ENCODE peak calls at places on chromosomes 7 and 10, in six cellular contexts. One of them, this sample, is unnamed.

GRCh38 chr10:117348236-117348635 is 27.0 kb downstream of the PDZD8 start:
- DNase-seq in HAP-1: no peak
- DNase-seq in endothelial cell of umbilical vein: no peak
- DNase-seq in naive thymus-derived CD4-positive, alpha-beta T cell: no peak
- DNase-seq in psoas muscle: no peak
- DNase-seq in uterus: no peak
- DNase-seq in this sample: no peak

GRCh38 chr7:148799893-148800545 is 84.1 kb downstream of the EZH2 start:
- DNase-seq in HAP-1: no peak
- DNase-seq in endothelial cell of umbilical vein: no peak
- DNase-seq in naive thymus-derived CD4-positive, alpha-beta T cell: no peak
- DNase-seq in psoas muscle: no peak
- DNase-seq in uterus: no peak
- DNase-seq in this sample: peak; percentile 31

GRCh38 chr10:132619927-132620326 is 82.3 kb downstream of the INPP5A start:
- DNase-seq in HAP-1: no peak
- DNase-seq in endothelial cell of umbilical vein: no peak
- DNase-seq in naive thymus-derived CD4-positive, alpha-beta T cell: no peak
- DNase-seq in psoas muscle: no peak
- DNase-seq in uterus: no peak
- DNase-seq in this sample: no peak

GRCh38 chr10:100909506-100910260 is 3.1 kb upstream of the SLF2 start:
- DNase-seq in HAP-1: no peak
- DNase-seq in endothelial cell of umbilical vein: peak; percentile 40
- DNase-seq in naive thymus-derived CD4-positive, alpha-beta T cell: no peak
- DNase-seq in psoas muscle: no peak
- DNase-seq in uterus: peak; percentile 26
- DNase-seq in this sample: no peak

GRCh38 chr10:131870831-131871672 is 29.8 kb upstream of the PPP2R2D start:
- DNase-seq in HAP-1: no peak
- DNase-seq in endothelial cell of umbilical vein: no peak
- DNase-seq in naive thymus-derived CD4-positive, alpha-beta T cell: no peak
- DNase-seq in psoas muscle: no peak
- DNase-seq in uterus: no peak
- DNase-seq in this sample: no peak

GRCh38 chr7:44368885-44369284 is 43.5 kb upstream of the CAMK2B start:
- DNase-seq in HAP-1: no peak
- DNase-seq in endothelial cell of umbilical vein: no peak
- DNase-seq in naive thymus-derived CD4-positive, alpha-beta T cell: no peak
- DNase-seq in psoas muscle: no peak
- DNase-seq in uterus: no peak
- DNase-seq in this sample: no peak

GRCh38 chr10:61973923-61974322 is 72.4 kb downstream of the ARID5B start:
- DNase-seq in HAP-1: no peak
- DNase-seq in endothelial cell of umbilical vein: no peak
- DNase-seq in naive thymus-derived CD4-positive, alpha-beta T cell: no peak
- DNase-seq in psoas muscle: no peak
- DNase-seq in uterus: no peak
- DNase-seq in this sample: no peak

GRCh38 chr10:43166207-43166878 is 28.1 kb downstream of the CSGALNACT2 start:
- DNase-seq in HAP-1: no peak
- DNase-seq in endothelial cell of umbilical vein: peak; percentile 12
- DNase-seq in naive thymus-derived CD4-positive, alpha-beta T cell: no peak
- DNase-seq in psoas muscle: no peak
- DNase-seq in uterus: no peak
- DNase-seq in this sample: no peak

GRCh38 chr10:29585488-29585976 is 49.2 kb downstream of the SVIL start:
- DNase-seq in HAP-1: no peak
- DNase-seq in endothelial cell of umbilical vein: peak; percentile 60
- DNase-seq in naive thymus-derived CD4-positive, alpha-beta T cell: no peak
- DNase-seq in psoas muscle: peak; percentile 79
- DNase-seq in uterus: no peak
- DNase-seq in this sample: no peak

GRCh38 chr7:7516156-7516555 is 19.5 kb downstream of the COL28A1 start:
- DNase-seq in HAP-1: no peak
- DNase-seq in endothelial cell of umbilical vein: no peak
- DNase-seq in naive thymus-derived CD4-positive, alpha-beta T cell: no peak
- DNase-seq in psoas muscle: no peak
- DNase-seq in uterus: no peak
- DNase-seq in this sample: no peak

GRCh38 chr10:105237685-105238084 is 596.6 kb downstream of the SORCS3 start:
- DNase-seq in HAP-1: no peak
- DNase-seq in endothelial cell of umbilical vein: no peak
- DNase-seq in naive thymus-derived CD4-positive, alpha-beta T cell: no peak
- DNase-seq in psoas muscle: no peak
- DNase-seq in uterus: no peak
- DNase-seq in this sample: no peak

DNA sequence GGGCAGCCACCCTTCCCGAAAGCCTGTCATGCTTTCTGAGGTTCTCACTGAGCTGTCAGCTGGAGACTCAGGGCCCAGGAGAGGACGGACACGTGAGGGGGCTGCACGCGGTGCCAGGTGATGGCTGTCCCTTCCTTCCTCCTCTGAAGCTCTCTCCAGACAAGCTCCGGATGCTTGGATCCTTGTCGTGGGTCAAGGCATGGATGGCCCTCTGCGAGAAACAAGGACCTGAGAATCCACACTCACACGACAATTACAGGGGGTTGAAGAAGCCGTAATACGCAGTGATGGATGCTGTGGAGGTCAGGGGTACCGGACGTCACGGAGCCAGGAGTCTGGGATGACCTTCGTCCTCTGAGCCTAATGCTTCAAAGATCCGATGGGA is 170.3 kb downstream of the USP6NL start:
- DNase-seq in HAP-1: no peak
- DNase-seq in endothelial cell of umbilical vein: no peak
- DNase-seq in naive thymus-derived CD4-positive, alpha-beta T cell: no peak
- DNase-seq in psoas muscle: no peak
- DNase-seq in uterus: no peak
- DNase-seq in this sample: no peak
- H3K4me3 ChIP-seq in HAP-1: no peak overlapping the region
- H3K4me3 ChIP-seq in endothelial cell of umbilical vein: no peak overlapping the region
- H3K4me3 ChIP-seq in naive thymus-derived CD4-positive, alpha-beta T cell: no peak overlapping the region
- H3K4me3 ChIP-seq in psoas muscle: no peak overlapping the region
- H3K4me3 ChIP-seq in uterus: no peak overlapping the region
- H3K4me3 ChIP-seq in this sample: no peak overlapping the region

GRCh38 chr7:100552532-100552931 is 13.5 kb downstream of the AGFG2 start:
- DNase-seq in HAP-1: no peak
- DNase-seq in endothelial cell of umbilical vein: no peak
- DNase-seq in naive thymus-derived CD4-positive, alpha-beta T cell: no peak
- DNase-seq in psoas muscle: no peak
- DNase-seq in uterus: no peak
- DNase-seq in this sample: no peak

GRCh38 chr7:100553032-100553431 is 14.0 kb downstream of the AGFG2 start:
- DNase-seq in HAP-1: no peak
- DNase-seq in endothelial cell of umbilical vein: no peak
- DNase-seq in naive thymus-derived CD4-positive, alpha-beta T cell: no peak
- DNase-seq in psoas muscle: no peak
- DNase-seq in uterus: no peak
- DNase-seq in this sample: no peak

GRCh38 chr7:100561491-100562194 is 12.1 kb downstream of the SAP25 start:
- DNase-seq in HAP-1: no peak
- DNase-seq in endothelial cell of umbilical vein: no peak
- DNase-seq in naive thymus-derived CD4-positive, alpha-beta T cell: no peak
- DNase-seq in psoas muscle: no peak
- DNase-seq in uterus: no peak
- DNase-seq in this sample: no peak

GRCh38 chr7:100559127-100559526 is 14.6 kb downstream of the SAP25 start:
- DNase-seq in HAP-1: no peak
- DNase-seq in endothelial cell of umbilical vein: no peak
- DNase-seq in naive thymus-derived CD4-positive, alpha-beta T cell: no peak
- DNase-seq in psoas muscle: no peak
- DNase-seq in uterus: no peak
- DNase-seq in this sample: no peak

GRCh38 chr7:100556541-100556940 is 17.2 kb downstream of the SAP25 start:
- DNase-seq in HAP-1: no peak
- DNase-seq in endothelial cell of umbilical vein: no peak
- DNase-seq in naive thymus-derived CD4-positive, alpha-beta T cell: no peak
- DNase-seq in psoas muscle: no peak
- DNase-seq in uterus: no peak
- DNase-seq in this sample: no peak
- H3K4me3 ChIP-seq in HAP-1: no peak overlapping the region
- H3K4me3 ChIP-seq in endothelial cell of umbilical vein: no peak overlapping the region
- H3K4me3 ChIP-seq in naive thymus-derived CD4-positive, alpha-beta T cell: no peak overlapping the region
- H3K4me3 ChIP-seq in psoas muscle: no peak overlapping the region
- H3K4me3 ChIP-seq in uterus: no peak overlapping the region
- H3K4me3 ChIP-seq in this sample: no peak overlapping the region

GRCh38 chr7:51785171-51785570 is 468.6 kb upstream of the COBL start:
- DNase-seq in HAP-1: no peak
- DNase-seq in endothelial cell of umbilical vein: no peak
- DNase-seq in naive thymus-derived CD4-positive, alpha-beta T cell: no peak
- DNase-seq in psoas muscle: no peak
- DNase-seq in uterus: no peak
- DNase-seq in this sample: no peak
- H3K4me3 ChIP-seq in HAP-1: no peak overlapping the region
- H3K4me3 ChIP-seq in endothelial cell of umbilical vein: no peak overlapping the region
- H3K4me3 ChIP-seq in naive thymus-derived CD4-positive, alpha-beta T cell: no peak overlapping the region
- H3K4me3 ChIP-seq in psoas muscle: no peak overlapping the region
- H3K4me3 ChIP-seq in uterus: no peak overlapping the region
- H3K4me3 ChIP-seq in this sample: no peak overlapping the region

GRCh38 chr7:138649506-138649905 is 51.7 kb downstream of the SVOPL start:
- DNase-seq in HAP-1: no peak
- DNase-seq in endothelial cell of umbilical vein: no peak
- DNase-seq in naive thymus-derived CD4-positive, alpha-beta T cell: no peak
- DNase-seq in psoas muscle: no peak
- DNase-seq in uterus: no peak
- DNase-seq in this sample: no peak
- H3K4me3 ChIP-seq in HAP-1: no peak overlapping the region
- H3K4me3 ChIP-seq in endothelial cell of umbilical vein: no peak overlapping the region
- H3K4me3 ChIP-seq in naive thymus-derived CD4-positive, alpha-beta T cell: no peak overlapping the region
- H3K4me3 ChIP-seq in psoas muscle: no peak overlapping the region
- H3K4me3 ChIP-seq in uterus: no peak overlapping the region
- H3K4me3 ChIP-seq in this sample: no peak overlapping the region

DNA sequence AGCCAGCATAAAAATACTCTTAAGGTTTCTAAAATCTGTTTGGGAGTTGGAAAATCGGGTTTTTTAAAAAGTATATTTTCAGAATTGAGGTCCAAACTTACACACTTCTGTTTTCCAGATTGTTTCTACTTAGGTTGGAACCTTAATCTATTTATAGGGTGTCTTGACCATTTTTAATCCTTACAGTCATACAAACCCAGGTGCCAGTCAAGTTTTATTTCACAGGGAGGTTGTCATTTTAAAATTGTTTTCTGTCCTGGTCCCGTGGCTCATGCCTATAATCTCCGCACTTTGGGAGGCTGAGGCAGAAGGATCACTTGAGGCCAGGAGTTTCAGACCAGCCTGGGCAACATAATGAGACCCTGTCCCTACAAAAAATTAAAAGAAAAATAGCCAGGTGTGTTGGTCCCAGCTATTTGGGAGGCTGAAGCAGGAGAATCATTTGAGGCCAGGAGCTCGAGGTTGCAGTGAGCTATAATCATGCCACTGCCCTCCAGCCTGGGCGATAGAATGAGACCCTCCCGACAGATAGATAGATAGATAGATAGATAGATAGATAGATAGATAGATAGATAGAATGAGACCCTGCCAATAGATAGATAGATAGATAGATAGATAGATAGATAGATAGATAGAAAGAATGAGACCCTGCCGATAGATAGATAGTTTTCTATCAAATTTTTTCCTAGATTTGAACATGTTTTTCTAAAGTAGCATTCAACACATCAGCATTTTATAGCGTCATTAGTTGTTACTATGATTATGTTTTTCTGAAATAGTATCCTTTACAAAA is 47.3 kb upstream of the NCF1 start:
- DNase-seq in HAP-1: no peak
- DNase-seq in endothelial cell of umbilical vein: no peak
- DNase-seq in naive thymus-derived CD4-positive, alpha-beta T cell: no peak
- DNase-seq in psoas muscle: no peak
- DNase-seq in uterus: no peak
- DNase-seq in this sample: no peak
- H3K4me3 ChIP-seq in HAP-1: no peak overlapping the region
- H3K4me3 ChIP-seq in endothelial cell of umbilical vein: no peak overlapping the region
- H3K4me3 ChIP-seq in naive thymus-derived CD4-positive, alpha-beta T cell: no peak overlapping the region
- H3K4me3 ChIP-seq in psoas muscle: no peak overlapping the region
- H3K4me3 ChIP-seq in uterus: no peak overlapping the region
- H3K4me3 ChIP-seq in this sample: no peak overlapping the region

GRCh38 chr7:99383791-99384370 is 9.4 kb downstream of the ARPC1B start:
- DNase-seq in HAP-1: no peak
- DNase-seq in endothelial cell of umbilical vein: no peak
- DNase-seq in naive thymus-derived CD4-positive, alpha-beta T cell: no peak
- DNase-seq in psoas muscle: no peak
- DNase-seq in uterus: no peak
- DNase-seq in this sample: no peak

GRCh38 chr7:99384523-99384922 is 10.0 kb downstream of the ARPC1B start:
- DNase-seq in HAP-1: no peak
- DNase-seq in endothelial cell of umbilical vein: no peak
- DNase-seq in naive thymus-derived CD4-positive, alpha-beta T cell: no peak
- DNase-seq in psoas muscle: no peak
- DNase-seq in uterus: no peak
- DNase-seq in this sample: no peak

GRCh38 chr7:99386584-99387238 is 12.2 kb downstream of the ARPC1B start:
- DNase-seq in HAP-1: peak; percentile 28
- DNase-seq in endothelial cell of umbilical vein: peak; percentile 42
- DNase-seq in naive thymus-derived CD4-positive, alpha-beta T cell: peak; percentile 58
- DNase-seq in psoas muscle: no peak
- DNase-seq in uterus: no peak
- DNase-seq in this sample: no peak

GRCh38 chr7:99387912-99388311 is 13.4 kb downstream of the ARPC1B start:
- DNase-seq in HAP-1: no peak
- DNase-seq in endothelial cell of umbilical vein: no peak
- DNase-seq in naive thymus-derived CD4-positive, alpha-beta T cell: no peak
- DNase-seq in psoas muscle: no peak
- DNase-seq in uterus: no peak
- DNase-seq in this sample: no peak

GRCh38 chr7:99385564-99385963 is 11.0 kb downstream of the ARPC1B start:
- DNase-seq in HAP-1: no peak
- DNase-seq in endothelial cell of umbilical vein: no peak
- DNase-seq in naive thymus-derived CD4-positive, alpha-beta T cell: no peak
- DNase-seq in psoas muscle: no peak
- DNase-seq in uterus: no peak
- DNase-seq in this sample: no peak
- H3K4me3 ChIP-seq in HAP-1: no peak overlapping the region
- H3K4me3 ChIP-seq in endothelial cell of umbilical vein: no peak overlapping the region
- H3K4me3 ChIP-seq in naive thymus-derived CD4-positive, alpha-beta T cell: no peak overlapping the region
- H3K4me3 ChIP-seq in psoas muscle: no peak overlapping the region
- H3K4me3 ChIP-seq in uterus: no peak overlapping the region
- H3K4me3 ChIP-seq in this sample: no peak overlapping the region

GRCh38 chr7:92292981-92293380 is 47.2 kb downstream of the ANKIB1 start:
- DNase-seq in HAP-1: peak; percentile 54
- DNase-seq in endothelial cell of umbilical vein: no peak
- DNase-seq in naive thymus-derived CD4-positive, alpha-beta T cell: no peak
- DNase-seq in psoas muscle: no peak
- DNase-seq in uterus: no peak
- DNase-seq in this sample: no peak

GRCh38 chr7:92293887-92294616 is 48.3 kb downstream of the ANKIB1 start:
- DNase-seq in HAP-1: no peak
- DNase-seq in endothelial cell of umbilical vein: no peak
- DNase-seq in naive thymus-derived CD4-positive, alpha-beta T cell: no peak
- DNase-seq in psoas muscle: no peak
- DNase-seq in uterus: no peak
- DNase-seq in this sample: no peak

DNA sequence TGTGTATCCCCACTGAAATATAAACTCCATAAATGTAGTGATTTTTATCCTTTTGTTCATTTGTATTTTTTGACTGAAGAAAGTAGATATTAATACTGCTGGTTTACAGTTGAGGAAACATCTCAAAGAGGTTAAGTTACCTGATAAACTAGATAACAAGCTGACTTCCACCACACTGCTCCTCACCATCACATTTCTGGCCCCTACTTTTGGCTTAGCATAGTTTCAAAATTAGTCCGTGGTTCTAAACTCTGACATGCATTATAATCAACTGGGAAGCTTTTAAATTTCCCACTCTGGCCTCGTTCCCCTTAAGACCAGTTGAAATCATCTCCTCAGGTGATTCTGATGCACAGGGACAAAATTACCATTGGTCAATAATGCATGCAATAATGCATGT is 43.5 kb downstream of the ANKIB1 start:
- DNase-seq in HAP-1: no peak
- DNase-seq in endothelial cell of umbilical vein: no peak
- DNase-seq in naive thymus-derived CD4-positive, alpha-beta T cell: no peak
- DNase-seq in psoas muscle: no peak
- DNase-seq in uterus: no peak
- DNase-seq in this sample: no peak
- H3K4me3 ChIP-seq in HAP-1: no peak overlapping the region
- H3K4me3 ChIP-seq in endothelial cell of umbilical vein: no peak overlapping the region
- H3K4me3 ChIP-seq in naive thymus-derived CD4-positive, alpha-beta T cell: no peak overlapping the region
- H3K4me3 ChIP-seq in psoas muscle: no peak overlapping the region
- H3K4me3 ChIP-seq in uterus: no peak overlapping the region
- H3K4me3 ChIP-seq in this sample: no peak overlapping the region

This sample was measured in iPS DF 6.9.